ENCODE peak calls at places on chromosomes 13 and 19, in ten cellular contexts. J is AG09319, A is tibial artery, N is cardiac muscle cell, H is AG04450, R is heart right ventricle, O is fibroblast of the aortic adventitia, D is GM10248, F is Peyer's patch, E is type B pancreatic cell. X is an unnamed sample.

GRCh38 chr13:46489586-46490023 is 63.4 kb upstream of the LRCH1 start:
- DNase-seq in F (no peak), N (no peak), A (peak), J (peak), E (no peak), O (peak), D (no peak), H (peak), R (no peak), X (peak)

GRCh38 chr19:46000497-46001246 is 5.4 kb downstream of the CCDC61 start:
- DNase-seq in H (no peak), R (peak), A (no peak), J (no peak), O (no peak), N (peak), E (no peak), D (peak), F (peak), X (no peak)

GRCh38 chr19:49488046-49488862 is 846 bp downstream of the RPL13A start:
- DNase-seq in D (no peak), E (no peak), F (no peak), A (no peak), R (no peak), N (no peak), H (no peak), J (no peak), O (no peak), X (no peak)

GRCh38 chr13:98110749-98111148 is 32.1 kb upstream of the FARP1 start:
- DNase-seq in A (no peak), H (no peak), D (no peak), E (no peak), J (no peak), N (no peak), R (no peak), O (no peak), F (no peak), X (no peak)

GRCh38 chr19:4557971-4558941 is 1.2 kb downstream of the SEMA6B start:
- DNase-seq in R (no peak), D (peak), F (no peak), N (peak), E (peak), H (no peak), A (no peak), J (no peak), O (no peak), X (no peak)

GRCh38 chr13:52738719-52739467 is 727 bp downstream of the CNMD start:
- DNase-seq in N (peak), O (no peak), E (no peak), A (no peak), R (no peak), J (no peak), F (no peak), H (no peak), D (peak), X (no peak)

GRCh38 chr13:111652676-111653075 is 332.2 kb downstream of the TEX29 start:
- DNase-seq in R (no peak), D (no peak), F (no peak), J (no peak), O (no peak), H (no peak), A (no peak), N (no peak), E (no peak), X (no peak)

GRCh38 chr13:20923272-20923671 is 20.7 kb upstream of the XPO4 start:
- DNase-seq in H (no peak), N (no peak), J (no peak), F (no peak), D (no peak), A (no peak), E (no peak), O (no peak), R (no peak), X (no peak)

GRCh38 chr19:46608178-46608577 is 7.0 kb downstream of the CALM3 start:
- DNase-seq in A (no peak), D (peak), J (no peak), O (no peak), H (no peak), R (no peak), N (no peak), E (no peak), F (peak), X (no peak)

GRCh38 chr13:114027826-114028225 is 54.0 kb upstream of the C13orf46 start:
- DNase-seq in H (no peak), A (no peak), D (no peak), F (no peak), O (no peak), N (no peak), R (peak), J (no peak), E (no peak), X (no peak)

GRCh38 chr19:44607049-44607448 is 6.3 kb upstream of the IGSF23 start:
- DNase-seq in H (no peak), J (peak), F (no peak), N (no peak), A (no peak), D (no peak), E (no peak), R (no peak), O (peak), X (no peak)

GRCh38 chr19:51652266-51652665 is 5.6 kb upstream of the SIGLEC14 start:
- DNase-seq in R (no peak), E (no peak), D (no peak), H (no peak), N (no peak), F (no peak), O (no peak), J (no peak), A (no peak), X (no peak)

GRCh38 chr19:52638601-52639000 is 446 bp upstream of the ZNF83 start:
- DNase-seq in E (no peak), A (peak), J (no peak), H (peak), R (peak), D (peak), O (no peak), N (no peak), F (no peak), X (no peak)

DNA sequence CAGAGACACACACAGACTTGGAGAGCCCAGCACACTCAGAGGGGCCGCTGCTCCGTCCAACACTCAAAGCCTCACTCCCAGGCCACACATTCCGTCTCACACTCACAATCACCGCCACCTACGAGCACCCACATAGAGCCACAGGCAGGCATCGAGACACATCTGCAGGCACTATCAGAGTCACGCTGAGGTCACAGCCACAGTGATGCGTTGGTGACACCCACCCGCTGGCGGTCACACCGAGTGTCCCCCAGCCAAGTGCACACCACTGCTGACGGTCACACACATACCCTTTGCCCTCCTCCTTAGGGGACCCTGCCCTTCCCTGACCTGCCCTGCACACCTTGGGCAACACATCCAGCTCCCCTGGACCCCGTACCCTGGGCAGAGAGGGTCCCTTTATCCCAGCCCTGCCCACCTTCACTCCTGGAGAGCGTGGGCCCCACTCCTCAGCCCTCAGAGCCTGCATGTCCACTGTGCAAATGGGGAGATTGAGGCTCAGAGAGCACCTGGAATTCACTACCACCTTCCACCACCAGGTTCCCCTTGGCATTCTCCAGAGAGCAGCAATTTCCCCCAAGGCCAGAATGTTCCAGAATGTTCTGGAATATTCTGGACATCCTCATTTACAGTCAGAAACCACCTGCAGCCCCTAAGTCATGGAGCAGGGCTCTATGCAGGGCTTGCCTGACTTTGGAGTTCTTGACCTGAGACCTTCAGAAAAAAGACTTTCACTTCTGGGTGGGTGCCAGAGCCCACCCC is 5.4 kb downstream of the FUT5 start:
- DNase-seq in H (no peak), E (no peak), J (no peak), O (no peak), D (no peak), N (no peak), F (no peak), A (no peak), R (no peak), X (no peak)
- TF ChIP-seq CTCF in H (peak), E (peak), J (no peak), O (peak), D (no peak), N (peak), F (no peak), A (peak), R (no peak), X (no peak)

DNA sequence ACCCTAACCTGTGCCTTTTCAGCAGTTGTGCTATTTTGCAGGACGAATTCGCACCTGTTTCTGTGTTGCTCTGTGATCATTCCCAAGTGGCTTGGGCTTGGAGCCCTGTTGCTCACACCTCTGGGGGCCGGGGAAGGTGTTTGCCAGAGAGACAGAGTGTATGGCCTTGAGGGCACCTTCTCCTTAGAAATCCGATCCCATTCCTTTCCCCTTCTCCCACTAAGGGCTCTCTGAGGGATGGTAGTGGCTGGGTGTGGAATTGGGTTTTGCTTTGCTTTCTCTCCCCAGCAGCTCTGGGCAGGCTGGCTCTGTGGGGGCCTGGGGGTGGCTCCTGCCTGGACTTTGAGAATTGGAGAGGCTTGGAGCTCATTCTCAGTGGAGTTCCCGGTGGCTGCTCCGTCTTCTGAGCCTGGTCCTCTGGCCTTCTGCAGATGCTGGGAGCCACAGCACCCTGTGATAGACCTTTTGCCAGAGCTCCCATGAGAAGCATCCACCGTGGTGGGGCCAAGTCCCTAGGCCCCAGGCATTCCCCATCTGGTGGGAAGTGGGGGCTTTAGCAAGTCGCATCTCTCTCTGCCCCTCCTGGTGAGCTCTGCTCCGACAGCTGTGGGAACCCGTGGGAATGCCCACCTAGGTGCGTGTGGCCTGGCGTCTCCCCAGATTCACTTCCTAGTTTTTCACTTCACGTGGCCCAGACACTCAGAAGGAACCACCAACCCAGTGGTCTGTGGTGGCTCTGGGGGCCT is 26.1 kb downstream of the ATP11A start:
- DNase-seq in F (no peak), J (no peak), D (no peak), E (no peak), N (no peak), R (no peak), H (no peak), O (no peak), A (no peak), X (no peak)
- TF ChIP-seq CTCF in F (no peak), J (no peak), D (no peak), E (no peak), N (no peak), R (no peak), H (no peak), O (no peak), A (no peak), X (no peak)

GRCh38 chr19:1465191-1466016 is 13.6 kb downstream of the C19orf25 start:
- DNase-seq in D (no peak), H (no peak), E (no peak), R (peak), A (no peak), O (no peak), J (no peak), N (peak), F (no peak), X (no peak)
- TF ChIP-seq CTCF in D (peak), H (peak), E (peak), R (peak), A (peak), O (peak), J (peak), N (peak), F (peak), X (peak)

GRCh38 chr19:19563348-19563848 is 25.3 kb downstream of the CILP2 start:
- DNase-seq in F (no peak), N (no peak), E (no peak), J (no peak), D (no peak), H (no peak), A (no peak), R (no peak), O (no peak), X (no peak)

GRCh38 chr19:19559942-19560341 is 21.9 kb downstream of the CILP2 start:
- DNase-seq in E (no peak), R (no peak), F (no peak), N (no peak), J (no peak), H (no peak), D (no peak), A (no peak), O (no peak), X (no peak)

GRCh38 chr19:19566306-19566705 is 28.2 kb downstream of the CILP2 start:
- DNase-seq in R (no peak), D (no peak), O (no peak), J (no peak), H (peak), E (no peak), A (no peak), F (no peak), N (no peak), X (no peak)

GRCh38 chr19:19561946-19562664 is 24.0 kb downstream of the CILP2 start:
- DNase-seq in E (no peak), O (no peak), N (no peak), D (no peak), A (no peak), F (no peak), J (no peak), R (no peak), H (no peak), X (no peak)

DNA sequence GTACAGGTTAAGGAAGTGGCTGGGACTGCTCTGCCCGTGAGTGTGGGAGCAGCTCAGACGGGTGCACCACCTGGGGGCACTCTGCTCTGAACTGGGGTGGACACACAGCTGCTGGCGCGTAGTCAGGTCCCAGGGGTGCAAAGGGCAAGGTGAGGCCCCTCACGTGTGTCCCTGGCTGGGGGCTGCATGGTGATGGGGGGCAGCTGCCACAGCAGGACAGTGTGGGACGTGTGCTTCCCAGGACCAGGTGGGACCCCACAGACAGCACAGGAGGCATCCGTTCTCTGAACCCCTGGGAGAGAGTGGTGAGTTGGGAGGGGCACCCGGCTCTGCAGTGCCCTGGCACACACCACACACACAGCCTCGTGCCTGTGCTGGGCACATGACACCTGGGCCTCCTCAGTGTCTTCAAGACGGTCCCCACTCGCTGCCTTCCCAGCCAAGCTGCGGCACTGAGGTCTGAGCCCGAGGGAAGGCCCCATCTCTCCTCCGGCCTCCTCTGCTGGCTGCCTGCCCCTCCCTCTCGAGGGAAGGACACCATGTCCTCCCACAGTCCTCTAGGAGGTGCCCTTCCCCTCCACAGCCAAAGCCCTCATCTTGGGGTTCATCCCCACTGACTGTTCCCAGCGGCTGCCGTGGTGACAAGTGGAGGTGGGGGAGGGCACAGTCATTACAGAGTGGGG is 24.7 kb downstream of the CILP2 start:
- DNase-seq in H (no peak), N (no peak), D (no peak), F (peak), O (no peak), A (no peak), R (no peak), J (no peak), E (no peak), X (no peak)
- TF ChIP-seq CTCF in H (no peak), N (no peak), D (peak), F (peak), O (no peak), A (no peak), R (no peak), J (no peak), E (no peak), X (no peak)

DNA sequence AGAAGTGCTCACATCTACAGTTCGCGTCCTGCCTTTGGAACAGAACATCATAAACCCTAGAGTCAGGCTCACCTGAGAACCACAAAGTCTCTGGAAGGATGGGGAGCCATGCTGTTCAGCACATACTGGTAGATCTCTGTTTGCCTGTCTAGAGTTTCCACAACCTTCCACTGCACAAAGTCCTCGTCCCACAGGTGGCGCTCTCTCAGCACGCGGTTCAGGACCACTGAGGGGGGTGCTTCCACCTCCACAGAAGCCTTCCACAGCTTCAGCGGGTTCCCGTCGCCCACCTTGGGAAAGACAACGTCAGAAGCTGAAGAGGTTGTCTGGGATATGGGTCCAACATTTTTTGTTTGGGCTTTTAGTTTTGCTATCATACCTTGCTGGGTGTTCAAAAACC is 93.6 kb downstream of the KL start:
- DNase-seq in D (peak), F (no peak), R (no peak), N (no peak), O (no peak), E (no peak), H (no peak), A (no peak), J (no peak), X (no peak)
- TF ChIP-seq CTCF in D (peak), F (no peak), R (peak), N (peak), O (no peak), E (no peak), H (peak), A (no peak), J (peak), X (peak)

DNA sequence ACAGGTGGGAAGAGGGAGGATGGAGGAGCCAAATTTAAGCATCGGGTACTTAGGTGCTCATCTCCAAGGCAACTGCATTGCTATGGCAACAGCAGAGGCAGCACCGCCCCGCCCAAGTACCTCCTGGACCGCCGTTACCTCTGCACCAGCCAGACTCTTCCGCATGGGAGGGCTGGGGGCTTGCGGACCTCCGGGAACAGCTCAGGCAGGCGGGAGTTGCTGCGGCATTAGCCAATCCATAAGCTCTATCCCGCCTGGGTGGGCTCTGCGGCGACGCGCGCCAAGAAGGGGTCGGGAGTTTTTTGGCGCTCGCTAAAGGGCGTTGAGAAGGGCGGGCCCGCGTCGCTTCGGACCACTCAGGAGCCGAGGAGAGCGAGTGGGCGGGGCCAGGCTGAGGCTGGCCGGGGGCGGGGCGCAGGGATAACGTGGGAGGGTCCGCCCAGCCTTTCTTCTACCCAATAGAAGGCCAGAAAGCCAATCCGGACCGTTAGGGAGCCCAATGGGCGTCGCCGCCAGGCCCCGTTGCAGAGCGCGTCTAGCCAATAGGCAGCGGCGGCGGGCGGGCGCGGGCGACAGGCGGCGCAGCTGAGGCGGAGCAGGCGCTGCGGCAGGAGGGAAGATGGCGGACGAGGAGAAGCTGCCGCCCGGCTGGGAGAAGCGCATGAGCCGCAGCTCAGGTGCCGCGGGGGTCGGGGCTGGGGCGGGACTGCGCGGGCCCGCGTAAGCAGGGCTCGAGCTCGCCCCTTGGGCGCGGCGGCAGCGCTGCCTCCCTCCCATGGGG is at the start of gene PIN1:
- DNase-seq in N (peak), H (peak), J (peak), A (peak), F (peak), E (peak), D (peak), R (peak), O (peak), X (peak)
- TF ChIP-seq CTCF in N (peak), H (peak), J (peak), A (peak), F (peak), E (peak), D (peak), R (peak), O (peak), X (peak)

DNA sequence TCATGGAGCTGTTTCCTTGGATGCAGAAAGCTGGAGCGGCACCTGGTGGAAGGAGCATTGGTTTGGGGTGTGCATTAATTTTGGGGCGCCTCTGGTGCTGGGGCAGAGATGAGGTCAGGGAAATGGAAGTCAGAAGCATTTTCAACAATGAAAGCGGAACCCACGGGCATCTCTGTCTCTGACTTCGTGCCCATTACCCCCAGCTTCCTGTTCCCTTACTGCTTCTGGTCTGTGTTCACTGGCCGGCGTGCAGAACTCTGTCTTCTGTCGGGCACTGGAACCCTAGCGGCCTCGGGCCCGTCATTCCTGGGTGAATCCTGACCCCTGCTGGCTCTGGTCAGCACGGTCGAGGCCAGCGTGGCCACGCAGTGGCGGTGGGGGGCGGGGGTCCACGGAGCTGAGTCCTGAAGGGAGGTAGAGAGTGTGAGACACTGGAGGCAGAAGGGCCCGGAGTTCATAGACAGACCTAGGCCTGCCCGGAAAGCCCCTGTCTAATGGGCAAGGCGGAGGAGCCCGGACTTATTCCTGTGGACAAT is 7.9 kb upstream of the LINGO3 start:
- DNase-seq in A (peak), R (peak), H (no peak), O (peak), J (no peak), F (peak), D (peak), E (peak), N (peak), X (no peak)
- TF ChIP-seq CTCF in A (peak), R (peak), H (peak), O (peak), J (peak), F (peak), D (peak), E (peak), N (peak), X (peak)